ENCODE peak calls at places on chromosomes 1 and 21, in eight cellular contexts. One of them, this sample, is unnamed.

GRCh38 chr1:202501281-202501680 is 152.8 kb downstream of the PPP1R12B start:
- DNase-seq in foreskin fibroblast: peak
- DNase-seq in fibroblast of lung: peak
- DNase-seq in heart right ventricle: no peak
- DNase-seq in GM13976: peak
- DNase-seq in neural progenitor cell: peak
- DNase-seq in Peyer's patch: no peak
- DNase-seq in uterus: no peak
- DNase-seq in this sample: no peak

GRCh38 chr1:81509619-81510018 is 291.1 kb upstream of the ADGRL2 start:
- DNase-seq in foreskin fibroblast: no peak
- DNase-seq in fibroblast of lung: peak
- DNase-seq in heart right ventricle: no peak
- DNase-seq in GM13976: no peak
- DNase-seq in neural progenitor cell: peak
- DNase-seq in Peyer's patch: no peak
- DNase-seq in uterus: no peak
- DNase-seq in this sample: no peak

GRCh38 chr1:3472088-3472850 is 17.8 kb downstream of the ARHGEF16 start:
- DNase-seq in foreskin fibroblast: no peak
- DNase-seq in fibroblast of lung: no peak
- DNase-seq in heart right ventricle: no peak
- DNase-seq in GM13976: no peak
- DNase-seq in neural progenitor cell: no peak
- DNase-seq in Peyer's patch: no peak
- DNase-seq in uterus: no peak
- DNase-seq in this sample: no peak

GRCh38 chr1:204065174-204065985 is 7.5 kb upstream of the SOX13 start:
- DNase-seq in foreskin fibroblast: no peak
- DNase-seq in fibroblast of lung: peak
- DNase-seq in heart right ventricle: peak
- DNase-seq in GM13976: no peak
- DNase-seq in neural progenitor cell: peak
- DNase-seq in Peyer's patch: peak
- DNase-seq in uterus: peak
- DNase-seq in this sample: no peak

GRCh38 chr1:16111771-16112557 is 38.5 kb upstream of the FAM131C start:
- DNase-seq in foreskin fibroblast: peak
- DNase-seq in fibroblast of lung: peak
- DNase-seq in heart right ventricle: peak
- DNase-seq in GM13976: no peak
- DNase-seq in neural progenitor cell: no peak
- DNase-seq in Peyer's patch: no peak
- DNase-seq in uterus: peak
- DNase-seq in this sample: no peak

GRCh38 chr1:112092656-112093371 is 103.3 kb upstream of the KCND3 start:
- DNase-seq in foreskin fibroblast: no peak
- DNase-seq in fibroblast of lung: no peak
- DNase-seq in heart right ventricle: no peak
- DNase-seq in GM13976: no peak
- DNase-seq in neural progenitor cell: no peak
- DNase-seq in Peyer's patch: no peak
- DNase-seq in uterus: no peak
- DNase-seq in this sample: no peak

GRCh38 chr1:16236091-16236494 is 890 bp downstream of the CPLANE2 start:
- DNase-seq in foreskin fibroblast: no peak
- DNase-seq in fibroblast of lung: no peak
- DNase-seq in heart right ventricle: no peak
- DNase-seq in GM13976: peak
- DNase-seq in neural progenitor cell: peak
- DNase-seq in Peyer's patch: peak
- DNase-seq in uterus: no peak
- DNase-seq in this sample: peak

GRCh38 chr1:231214918-231215675 is 25.9 kb upstream of the GNPAT start:
- DNase-seq in foreskin fibroblast: no peak
- DNase-seq in fibroblast of lung: no peak
- DNase-seq in heart right ventricle: no peak
- DNase-seq in GM13976: peak
- DNase-seq in neural progenitor cell: no peak
- DNase-seq in Peyer's patch: no peak
- DNase-seq in uterus: no peak
- DNase-seq in this sample: peak

GRCh38 chr1:244029137-244029536 is 21.9 kb upstream of the ZBTB18 start:
- DNase-seq in foreskin fibroblast: no peak
- DNase-seq in fibroblast of lung: no peak
- DNase-seq in heart right ventricle: no peak
- DNase-seq in GM13976: no peak
- DNase-seq in neural progenitor cell: no peak
- DNase-seq in Peyer's patch: no peak
- DNase-seq in uterus: no peak
- DNase-seq in this sample: no peak

GRCh38 chr1:214827883-214828282 is 224.9 kb downstream of the CENPF start:
- DNase-seq in foreskin fibroblast: no peak
- DNase-seq in fibroblast of lung: no peak
- DNase-seq in heart right ventricle: no peak
- DNase-seq in GM13976: no peak
- DNase-seq in neural progenitor cell: no peak
- DNase-seq in Peyer's patch: no peak
- DNase-seq in uterus: no peak
- DNase-seq in this sample: no peak

GRCh38 chr1:214824758-214825157 is 221.8 kb downstream of the CENPF start:
- DNase-seq in foreskin fibroblast: no peak
- DNase-seq in fibroblast of lung: peak
- DNase-seq in heart right ventricle: no peak
- DNase-seq in GM13976: no peak
- DNase-seq in neural progenitor cell: no peak
- DNase-seq in Peyer's patch: no peak
- DNase-seq in uterus: no peak
- DNase-seq in this sample: no peak

DNA sequence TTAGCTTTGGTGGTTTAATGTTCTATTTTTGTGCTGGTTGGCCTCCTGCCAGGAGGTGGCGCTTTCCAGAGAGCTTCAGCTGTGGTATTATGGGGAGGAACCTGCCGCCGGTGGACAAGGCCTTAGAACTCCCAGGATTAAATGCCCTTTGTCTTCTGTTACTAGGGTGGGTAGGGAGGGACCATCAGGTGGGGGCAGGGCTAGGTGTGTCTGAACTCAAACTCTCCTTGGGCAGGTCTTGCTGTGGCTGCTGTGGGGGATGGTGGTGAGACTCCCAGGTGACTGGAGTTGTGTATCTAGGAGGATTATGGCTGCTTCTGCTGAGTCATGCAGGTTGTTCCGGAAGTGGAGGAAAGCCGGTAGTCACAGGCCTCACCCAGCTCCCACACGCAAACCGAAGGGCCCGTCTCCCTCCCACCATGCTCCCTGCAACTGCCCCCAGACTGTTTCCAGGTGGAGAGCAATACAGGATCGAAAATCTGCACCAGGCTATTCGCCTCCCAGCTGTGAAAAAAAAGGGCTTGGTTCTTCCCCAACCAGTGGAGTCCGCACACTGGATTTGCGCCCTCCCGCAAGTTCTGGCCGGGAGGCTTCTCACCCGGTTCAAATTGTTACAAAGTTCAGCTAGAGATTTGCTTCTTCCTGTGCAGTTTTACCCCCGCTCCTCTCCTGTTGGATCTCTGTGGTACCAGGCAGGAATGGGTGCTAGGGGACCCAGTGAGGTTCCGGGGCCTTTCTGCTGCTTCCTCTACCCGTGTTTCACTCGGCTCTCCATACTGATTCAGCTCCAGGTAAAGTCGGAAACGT is 220.5 kb downstream of the CENPF start:
- DNase-seq in foreskin fibroblast: no peak
- DNase-seq in fibroblast of lung: no peak
- DNase-seq in heart right ventricle: no peak
- DNase-seq in GM13976: no peak
- DNase-seq in neural progenitor cell: no peak
- DNase-seq in Peyer's patch: no peak
- DNase-seq in uterus: no peak
- DNase-seq in this sample: no peak
- TF ChIP-seq CTCF in foreskin fibroblast: no peak
- TF ChIP-seq CTCF in fibroblast of lung: no peak
- TF ChIP-seq CTCF in heart right ventricle: no peak
- TF ChIP-seq CTCF in GM13976: peak
- TF ChIP-seq CTCF in neural progenitor cell: peak
- TF ChIP-seq CTCF in Peyer's patch: no peak
- TF ChIP-seq CTCF in uterus: no peak
- TF ChIP-seq CTCF in this sample: no peak

DNA sequence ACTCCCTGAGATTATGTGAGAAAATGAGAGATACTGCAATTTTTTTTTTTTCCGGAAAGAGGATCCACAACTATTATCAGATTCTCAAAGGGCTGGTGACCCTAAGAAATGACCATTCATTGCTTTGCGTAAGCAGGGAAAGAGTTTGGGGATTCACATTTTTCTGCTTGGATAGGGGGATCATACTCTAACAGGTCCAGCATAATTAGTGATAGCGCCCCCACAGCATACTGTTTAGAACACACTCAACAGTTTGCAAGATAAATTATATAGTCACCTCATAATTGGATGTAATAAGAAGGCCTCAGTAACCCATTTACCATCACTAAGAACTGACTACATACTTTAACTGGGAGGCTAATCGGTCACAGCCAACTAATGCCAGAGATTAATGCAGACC is 1.9 kb downstream of the CCT3 start:
- DNase-seq in foreskin fibroblast: no peak
- DNase-seq in fibroblast of lung: no peak
- DNase-seq in heart right ventricle: no peak
- DNase-seq in GM13976: no peak
- DNase-seq in neural progenitor cell: peak
- DNase-seq in Peyer's patch: no peak
- DNase-seq in uterus: no peak
- DNase-seq in this sample: no peak
- TF ChIP-seq CTCF in foreskin fibroblast: no peak
- TF ChIP-seq CTCF in fibroblast of lung: no peak
- TF ChIP-seq CTCF in heart right ventricle: no peak
- TF ChIP-seq CTCF in GM13976: no peak
- TF ChIP-seq CTCF in neural progenitor cell: peak
- TF ChIP-seq CTCF in Peyer's patch: peak
- TF ChIP-seq CTCF in uterus: no peak
- TF ChIP-seq CTCF in this sample: peak

GRCh38 chr1:10686404-10687040 is 109.9 kb downstream of the CASZ1 start:
- DNase-seq in foreskin fibroblast: no peak
- DNase-seq in fibroblast of lung: no peak
- DNase-seq in heart right ventricle: no peak
- DNase-seq in GM13976: no peak
- DNase-seq in neural progenitor cell: no peak
- DNase-seq in Peyer's patch: peak
- DNase-seq in uterus: no peak
- DNase-seq in this sample: no peak
- TF ChIP-seq CTCF in foreskin fibroblast: no peak
- TF ChIP-seq CTCF in fibroblast of lung: peak
- TF ChIP-seq CTCF in heart right ventricle: no peak
- TF ChIP-seq CTCF in GM13976: no peak
- TF ChIP-seq CTCF in neural progenitor cell: no peak
- TF ChIP-seq CTCF in Peyer's patch: peak
- TF ChIP-seq CTCF in uterus: no peak
- TF ChIP-seq CTCF in this sample: no peak

DNA sequence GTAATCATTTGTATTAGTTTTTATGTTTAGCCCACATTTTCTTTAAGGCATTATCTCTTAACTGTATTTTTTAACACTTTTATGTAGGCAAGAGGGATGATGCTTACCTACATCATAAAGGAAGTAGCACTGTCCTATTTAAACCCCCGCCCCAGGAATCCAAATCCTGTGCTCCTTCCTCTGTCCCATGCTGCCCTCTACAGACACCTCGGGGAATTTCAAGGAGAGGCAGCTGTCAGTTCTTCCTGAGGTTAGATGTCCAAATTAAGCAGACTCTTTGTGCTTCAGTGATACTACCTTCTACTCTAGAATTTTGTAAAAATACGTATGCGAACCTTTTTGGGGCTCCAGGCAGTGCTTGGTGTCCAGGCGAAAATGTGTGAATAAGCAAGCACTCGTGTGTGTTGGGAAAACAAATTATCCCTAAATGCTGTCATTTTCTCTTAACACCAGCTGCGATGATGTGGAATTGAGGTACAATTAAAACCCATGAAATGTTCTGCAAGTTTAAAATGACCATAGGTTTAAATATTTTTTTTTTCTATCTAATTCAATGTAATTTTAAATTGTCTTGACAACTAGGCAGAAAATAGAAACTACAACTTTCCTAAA is 19.2 kb downstream of the CRCT1 start:
- DNase-seq in foreskin fibroblast: no peak
- DNase-seq in fibroblast of lung: no peak
- DNase-seq in heart right ventricle: no peak
- DNase-seq in GM13976: peak
- DNase-seq in neural progenitor cell: no peak
- DNase-seq in Peyer's patch: peak
- DNase-seq in uterus: no peak
- DNase-seq in this sample: no peak
- TF ChIP-seq CTCF in foreskin fibroblast: peak
- TF ChIP-seq CTCF in fibroblast of lung: peak
- TF ChIP-seq CTCF in heart right ventricle: peak
- TF ChIP-seq CTCF in GM13976: peak
- TF ChIP-seq CTCF in neural progenitor cell: peak
- TF ChIP-seq CTCF in Peyer's patch: peak
- TF ChIP-seq CTCF in uterus: no peak
- TF ChIP-seq CTCF in this sample: no peak

GRCh38 chr1:26161408-26162219 is 2.7 kb downstream of the FAM110D start:
- DNase-seq in foreskin fibroblast: peak
- DNase-seq in fibroblast of lung: peak
- DNase-seq in heart right ventricle: peak
- DNase-seq in GM13976: peak
- DNase-seq in neural progenitor cell: peak
- DNase-seq in Peyer's patch: no peak
- DNase-seq in uterus: no peak
- DNase-seq in this sample: peak
- TF ChIP-seq CTCF in foreskin fibroblast: no peak
- TF ChIP-seq CTCF in fibroblast of lung: no peak
- TF ChIP-seq CTCF in heart right ventricle: peak
- TF ChIP-seq CTCF in GM13976: peak
- TF ChIP-seq CTCF in neural progenitor cell: peak
- TF ChIP-seq CTCF in Peyer's patch: no peak
- TF ChIP-seq CTCF in uterus: peak
- TF ChIP-seq CTCF in this sample: no peak

GRCh38 chr1:164704954-164705353 is 146.0 kb downstream of the PBX1 start:
- DNase-seq in foreskin fibroblast: no peak
- DNase-seq in fibroblast of lung: no peak
- DNase-seq in heart right ventricle: no peak
- DNase-seq in GM13976: no peak
- DNase-seq in neural progenitor cell: peak
- DNase-seq in Peyer's patch: no peak
- DNase-seq in uterus: no peak
- DNase-seq in this sample: no peak
- TF ChIP-seq CTCF in foreskin fibroblast: no peak
- TF ChIP-seq CTCF in fibroblast of lung: no peak
- TF ChIP-seq CTCF in heart right ventricle: no peak
- TF ChIP-seq CTCF in GM13976: no peak
- TF ChIP-seq CTCF in neural progenitor cell: peak
- TF ChIP-seq CTCF in Peyer's patch: no peak
- TF ChIP-seq CTCF in uterus: no peak
- TF ChIP-seq CTCF in this sample: no peak

GRCh38 chr21:35616090-35616489 is 444.2 kb downstream of the SETD4 start:
- DNase-seq in foreskin fibroblast: peak
- DNase-seq in fibroblast of lung: peak
- DNase-seq in heart right ventricle: no peak
- DNase-seq in GM13976: no peak
- DNase-seq in neural progenitor cell: no peak
- DNase-seq in Peyer's patch: no peak
- DNase-seq in uterus: no peak
- DNase-seq in this sample: no peak
- TF ChIP-seq CTCF in foreskin fibroblast: peak
- TF ChIP-seq CTCF in fibroblast of lung: peak
- TF ChIP-seq CTCF in heart right ventricle: no peak
- TF ChIP-seq CTCF in GM13976: peak
- TF ChIP-seq CTCF in neural progenitor cell: no peak
- TF ChIP-seq CTCF in Peyer's patch: peak
- TF ChIP-seq CTCF in uterus: no peak
- TF ChIP-seq CTCF in this sample: peak

GRCh38 chr1:59292557-59292956 is 4.3 kb upstream of the FGGY start:
- DNase-seq in foreskin fibroblast: peak
- DNase-seq in fibroblast of lung: peak
- DNase-seq in heart right ventricle: peak
- DNase-seq in GM13976: peak
- DNase-seq in neural progenitor cell: no peak
- DNase-seq in Peyer's patch: peak
- DNase-seq in uterus: peak
- DNase-seq in this sample: peak
- TF ChIP-seq CTCF in foreskin fibroblast: no peak
- TF ChIP-seq CTCF in fibroblast of lung: no peak
- TF ChIP-seq CTCF in heart right ventricle: no peak
- TF ChIP-seq CTCF in GM13976: no peak
- TF ChIP-seq CTCF in neural progenitor cell: no peak
- TF ChIP-seq CTCF in Peyer's patch: no peak
- TF ChIP-seq CTCF in uterus: no peak
- TF ChIP-seq CTCF in this sample: no peak

This sample was measured in B cell.